ENCODE peak calls at places on chromosome 21, in seven cellular contexts. T, I, Y, H, D, K and Q are unnamed samples.

GRCh38 chr21:42839271-42840231 is 39.8 kb downstream of the WDR4 start:
- DNase-seq in T (peak), D (no peak), K (peak), Y (no peak), I (no peak), H (no peak), Q (no peak)

GRCh38 chr21:43890042-43890441 is 25.0 kb downstream of the AGPAT3 start:
- DNase-seq in Y (no peak), D (no peak), I (no peak), T (no peak), K (no peak), H (no peak), Q (no peak)

GRCh38 chr21:18041012-18041411 is 203.6 kb upstream of the CHODL start:
- DNase-seq in I (no peak), T (no peak), D (peak), K (no peak), H (no peak), Y (no peak), Q (no peak)

GRCh38 chr21:39083377-39084008 is 99.8 kb downstream of the PSMG1 start:
- DNase-seq in D (peak), T (peak), I (no peak), Y (no peak), H (peak), K (no peak), Q (no peak)

GRCh38 chr21:34836103-34836932 is 167.5 kb downstream of the CLIC6 start:
- DNase-seq in Y (peak), I (no peak), H (no peak), D (no peak), K (no peak), T (peak), Q (peak)

GRCh38 chr21:41973861-41974751 is 20.3 kb upstream of the C2CD2 start:
- DNase-seq in T (peak), Y (no peak), H (peak), K (peak), D (no peak), I (no peak), Q (no peak)

GRCh38 chr21:35168702-35169101 is 119.6 kb upstream of the RUNX1 start:
- DNase-seq in D (no peak), H (no peak), K (no peak), T (no peak), I (no peak), Y (no peak), Q (no peak)

GRCh38 chr21:26032263-26032662 is 138.3 kb downstream of the APP start:
- DNase-seq in H (no peak), D (no peak), K (no peak), Y (no peak), I (no peak), T (no peak), Q (no peak)

GRCh38 chr21:15870819-15871218 is 141.0 kb downstream of the USP25 start:
- DNase-seq in T (no peak), D (no peak), Y (no peak), I (no peak), H (no peak), K (no peak), Q (no peak)

GRCh38 chr21:40616377-40616704 is 230.6 kb downstream of the DSCAM start:
- DNase-seq in K (no peak), Y (no peak), D (no peak), H (no peak), T (no peak), I (no peak), Q (no peak)

GRCh38 chr21:39079617-39080016 is 103.6 kb downstream of the PSMG1 start:
- DNase-seq in I (no peak), Y (peak), T (peak), H (peak), D (no peak), K (peak), Q (peak)

GRCh38 chr21:42218836-42219605 is at the start of gene ABCG1:
- DNase-seq in D (peak), T (no peak), I (no peak), Y (peak), K (peak), H (peak), Q (peak)

GRCh38 chr21:45599146-45599581 is 44.4 kb upstream of the PCBP3 start:
- DNase-seq in Y (peak), D (no peak), T (no peak), H (no peak), I (no peak), K (no peak), Q (no peak)

GRCh38 chr21:45998871-45999580 is 17.5 kb downstream of the COL6A1 start:
- DNase-seq in I (no peak), D (no peak), T (no peak), K (peak), Y (peak), H (no peak), Q (no peak)

GRCh38 chr21:38380391-38381137 is 117.7 kb downstream of the ERG start:
- DNase-seq in K (no peak), D (peak), T (no peak), H (no peak), Y (peak), I (no peak), Q (no peak)

GRCh38 chr21:44958471-44959191 is 18.8 kb downstream of the SLX9 start:
- DNase-seq in T (peak), D (no peak), Y (peak), I (no peak), K (peak), H (no peak), Q (no peak)

GRCh38 chr21:43778469-43779335 is 2.6 kb upstream of the CSTB start:
- DNase-seq in D (peak), T (no peak), Y (no peak), I (no peak), H (peak), K (no peak), Q (no peak)

GRCh38 chr21:45892156-45892919 is 89.2 kb upstream of the COL6A1 start:
- DNase-seq in I (no peak), T (no peak), H (peak), K (peak), Y (peak), D (peak), Q (no peak)

GRCh38 chr21:39141502-39141901 is 41.7 kb downstream of the PSMG1 start:
- DNase-seq in I (no peak), K (no peak), T (no peak), H (peak), D (no peak), Y (no peak), Q (no peak)

GRCh38 chr21:46454142-46454541 is 4.5 kb upstream of the DIP2A start:
- DNase-seq in K (no peak), D (no peak), Y (no peak), H (no peak), I (no peak), T (no peak), Q (no peak)

GRCh38 chr21:29443398-29444010 is 144.8 kb downstream of the BACH1 start:
- DNase-seq in I (no peak), D (no peak), K (no peak), T (no peak), Y (no peak), H (no peak), Q (no peak)

GRCh38 chr21:45270306-45270821 is 17.3 kb downstream of the POFUT2 start:
- DNase-seq in H (no peak), T (peak), I (no peak), D (no peak), K (no peak), Y (no peak), Q (peak)

GRCh38 chr21:45632897-45633260 is 10.6 kb upstream of the PCBP3 start:
- DNase-seq in D (peak), H (no peak), I (no peak), T (no peak), K (no peak), Y (no peak), Q (no peak)

GRCh38 chr21:41369105-41369914 is 7.5 kb downstream of the MX2 start:
- DNase-seq in H (no peak), I (peak), T (no peak), K (peak), D (no peak), Y (no peak), Q (no peak)

GRCh38 chr21:38813143-38813542 is 7.4 kb downstream of the ETS2 start:
- DNase-seq in I (no peak), D (no peak), K (no peak), H (no peak), T (peak), Y (no peak), Q (no peak)

GRCh38 chr21:43333301-43334062 is 93.4 kb downstream of the SIK1 start:
- DNase-seq in Y (no peak), K (peak), H (no peak), I (no peak), D (no peak), T (no peak), Q (no peak)

GRCh38 chr21:32604484-32604883 is 7.7 kb downstream of the CFAP298 start:
- DNase-seq in D (no peak), Y (no peak), I (no peak), T (no peak), K (no peak), H (no peak), Q (no peak)

GRCh38 chr21:42254631-42255030 is 35.7 kb downstream of the ABCG1 start:
- DNase-seq in T (no peak), I (no peak), H (no peak), K (no peak), Y (no peak), D (no peak), Q (peak)

GRCh38 chr21:16117851-16118592 is 388.2 kb downstream of the USP25 start:
- DNase-seq in T (no peak), Y (no peak), H (no peak), D (no peak), I (no peak), K (no peak), Q (no peak)

GRCh38 chr21:34919406-34919805 is 129.7 kb downstream of the RUNX1 start:
- DNase-seq in H (no peak), Y (no peak), K (no peak), D (no peak), T (no peak), I (no peak), Q (no peak)

GRCh38 chr21:15003463-15004135 is 61.2 kb downstream of the NRIP1 start:
- DNase-seq in T (no peak), Y (no peak), I (no peak), D (no peak), H (no peak), K (no peak), Q (no peak)

GRCh38 chr21:41847066-41847804 is 31.9 kb downstream of the PRDM15 start:
- DNase-seq in H (no peak), Y (no peak), T (no peak), I (no peak), D (peak), K (no peak), Q (no peak)

GRCh38 chr21:34545079-34545884 is 33.3 kb upstream of the KCNE1 start:
- DNase-seq in I (peak), Y (no peak), H (peak), K (no peak), T (no peak), D (peak), Q (peak)

GRCh38 chr21:26769613-26770188 is 75.5 kb downstream of the ADAMTS1 start:
- DNase-seq in I (no peak), H (no peak), K (no peak), T (no peak), D (peak), Y (no peak), Q (peak)

GRCh38 chr21:33820371-33820770 is 95.2 kb downstream of the ATP5PO start:
- DNase-seq in H (no peak), I (no peak), Y (no peak), K (no peak), D (no peak), T (no peak), Q (no peak)

GRCh38 chr21:20572582-20572981 is 425.6 kb upstream of the NCAM2 start:
- DNase-seq in H (no peak), I (no peak), Y (no peak), T (no peak), K (no peak), D (no peak), Q (no peak)

GRCh38 chr21:42228709-42229220 is 9.8 kb downstream of the ABCG1 start:
- DNase-seq in H (no peak), Y (no peak), T (peak), K (no peak), D (no peak), I (no peak), Q (no peak)

GRCh38 chr21:46078322-46078981 is 19.5 kb upstream of the COL6A2 start:
- DNase-seq in T (peak), H (no peak), Y (peak), D (no peak), I (peak), K (no peak), Q (no peak)